ENCODE peak calls at places on chromosomes 7 and 10, in nine cellular contexts. One of them, this sample, is unnamed.

GRCh38 chr7:70830426-70830825 is 301.5 kb upstream of the GALNT17 start:
- DNase-seq in activated CD8-positive, alpha-beta memory T cell treated with anti-CD3 and anti-CD28 coated beads for 24 hours: no peak
- DNase-seq in PC-9: no peak
- DNase-seq in HepG2: peak; percentile 81
- DNase-seq in WTC11: no peak
- DNase-seq in foreskin fibroblast: no peak
- DNase-seq in T47D: no peak
- DNase-seq in prostate gland: no peak
- DNase-seq in substantia nigra: no peak
- DNase-seq in this sample: no peak

GRCh38 chr7:18064242-18064838 is 36.7 kb upstream of the PRPS1L1 start:
- DNase-seq in T47D: no peak
- DNase-seq in substantia nigra: no peak
- DNase-seq in WTC11: peak; percentile 71
- DNase-seq in prostate gland: no peak
- DNase-seq in PC-9: no peak
- DNase-seq in foreskin fibroblast: no peak
- DNase-seq in HepG2: peak; percentile 15
- DNase-seq in activated CD8-positive, alpha-beta memory T cell treated with anti-CD3 and anti-CD28 coated beads for 24 hours: no peak
- DNase-seq in this sample: no peak

GRCh38 chr7:102291916-102292267 is 5.2 kb downstream of the SH2B2 start:
- DNase-seq in activated CD8-positive, alpha-beta memory T cell treated with anti-CD3 and anti-CD28 coated beads for 24 hours: no peak
- DNase-seq in T47D: no peak
- DNase-seq in foreskin fibroblast: no peak
- DNase-seq in WTC11: no peak
- DNase-seq in prostate gland: no peak
- DNase-seq in PC-9: no peak
- DNase-seq in HepG2: no peak
- DNase-seq in substantia nigra: no peak
- DNase-seq in this sample: no peak

GRCh38 chr10:34732926-34733325 is 82.2 kb downstream of the PARD3 start:
- DNase-seq in foreskin fibroblast: peak; percentile 41
- DNase-seq in WTC11: no peak
- DNase-seq in HepG2: peak; percentile 65
- DNase-seq in PC-9: no peak
- DNase-seq in T47D: no peak
- DNase-seq in activated CD8-positive, alpha-beta memory T cell treated with anti-CD3 and anti-CD28 coated beads for 24 hours: no peak
- DNase-seq in prostate gland: no peak
- DNase-seq in substantia nigra: no peak
- DNase-seq in this sample: no peak

GRCh38 chr10:1611936-1612550 is 125.3 kb downstream of the ADARB2 start:
- DNase-seq in PC-9: no peak
- DNase-seq in T47D: no peak
- DNase-seq in foreskin fibroblast: no peak
- DNase-seq in activated CD8-positive, alpha-beta memory T cell treated with anti-CD3 and anti-CD28 coated beads for 24 hours: no peak
- DNase-seq in HepG2: no peak
- DNase-seq in prostate gland: no peak
- DNase-seq in substantia nigra: no peak
- DNase-seq in WTC11: peak; percentile 48
- DNase-seq in this sample: no peak

GRCh38 chr10:11035318-11035920 is 17.7 kb downstream of the CELF2 start:
- DNase-seq in activated CD8-positive, alpha-beta memory T cell treated with anti-CD3 and anti-CD28 coated beads for 24 hours: no peak
- DNase-seq in PC-9: peak; percentile 2
- DNase-seq in HepG2: no peak
- DNase-seq in WTC11: no peak
- DNase-seq in substantia nigra: no peak
- DNase-seq in T47D: no peak
- DNase-seq in foreskin fibroblast: peak; percentile 79
- DNase-seq in prostate gland: no peak
- DNase-seq in this sample: peak; percentile 23

GRCh38 chr10:132270721-132271457 is 36.9 kb downstream of the STK32C start:
- DNase-seq in substantia nigra: no peak
- DNase-seq in T47D: no peak
- DNase-seq in activated CD8-positive, alpha-beta memory T cell treated with anti-CD3 and anti-CD28 coated beads for 24 hours: no peak
- DNase-seq in PC-9: no peak
- DNase-seq in WTC11: no peak
- DNase-seq in foreskin fibroblast: no peak
- DNase-seq in prostate gland: no peak
- DNase-seq in HepG2: no peak
- DNase-seq in this sample: no peak

GRCh38 chr10:6068422-6068821 is 6.3 kb upstream of the IL2RA start:
- DNase-seq in activated CD8-positive, alpha-beta memory T cell treated with anti-CD3 and anti-CD28 coated beads for 24 hours: no peak
- DNase-seq in HepG2: no peak
- DNase-seq in prostate gland: no peak
- DNase-seq in foreskin fibroblast: no peak
- DNase-seq in PC-9: no peak
- DNase-seq in substantia nigra: no peak
- DNase-seq in T47D: no peak
- DNase-seq in WTC11: no peak
- DNase-seq in this sample: no peak

GRCh38 chr7:120926943-120927346 is 23.6 kb upstream of the ING3 start:
- DNase-seq in PC-9: no peak
- DNase-seq in prostate gland: no peak
- DNase-seq in foreskin fibroblast: no peak
- DNase-seq in WTC11: no peak
- DNase-seq in HepG2: no peak
- DNase-seq in substantia nigra: no peak
- DNase-seq in activated CD8-positive, alpha-beta memory T cell treated with anti-CD3 and anti-CD28 coated beads for 24 hours: no peak
- DNase-seq in T47D: no peak
- DNase-seq in this sample: no peak

GRCh38 chr7:73626814-73627213 is 2.5 kb upstream of the MLXIPL start:
- DNase-seq in foreskin fibroblast: no peak
- DNase-seq in HepG2: no peak
- DNase-seq in prostate gland: no peak
- DNase-seq in WTC11: no peak
- DNase-seq in PC-9: no peak
- DNase-seq in substantia nigra: no peak
- DNase-seq in T47D: no peak
- DNase-seq in activated CD8-positive, alpha-beta memory T cell treated with anti-CD3 and anti-CD28 coated beads for 24 hours: no peak
- DNase-seq in this sample: no peak

GRCh38 chr7:134535919-134536299 is 8.5 kb downstream of the AKR1B10 start:
- DNase-seq in substantia nigra: no peak
- DNase-seq in T47D: no peak
- DNase-seq in WTC11: no peak
- DNase-seq in prostate gland: no peak
- DNase-seq in activated CD8-positive, alpha-beta memory T cell treated with anti-CD3 and anti-CD28 coated beads for 24 hours: no peak
- DNase-seq in HepG2: no peak
- DNase-seq in foreskin fibroblast: no peak
- DNase-seq in PC-9: no peak
- DNase-seq in this sample: no peak

This sample was measured in AG09319.